ENCODE peak calls at places on chromosomes 6 and 20, in eight cellular contexts. J, N, M, G, B, X, F and L are unnamed samples.

GRCh38 chr6:137233561-137234504 is 14.6 kb upstream of the IFNGR1 start:
- DNase-seq in J (peak; percentile 83), N (no peak), M (no peak), G (peak; percentile 91), B (no peak), X (peak; percentile 58), F (peak; percentile 21), L (peak; percentile 92)

GRCh38 chr6:156336096-156336495 is 441.1 kb upstream of the ARID1B start:
- DNase-seq in J (peak; percentile 6), N (no peak), M (no peak), G (no peak), B (no peak), X (peak; percentile 51), F (no peak), L (no peak)

GRCh38 chr6:33192105-33192646 is at the start of gene COL11A2:
- DNase-seq in J (no peak), N (peak; percentile 50), M (no peak), G (no peak), B (no peak), X (no peak), F (no peak), L (no peak)

GRCh38 chr6:89351632-89352328 is 742 bp downstream of the UBE2J1 start:
- DNase-seq in J (no peak), N (no peak), M (no peak), G (peak; percentile 47), B (no peak), X (no peak), F (no peak), L (no peak)

GRCh38 chr6:14728396-14729024 is 517.4 kb upstream of the JARID2 start:
- DNase-seq in J (no peak), N (no peak), M (no peak), G (no peak), B (no peak), X (no peak), F (peak; percentile 87), L (peak; percentile 95)

GRCh38 chr6:161561938-161562337 is 288.1 kb upstream of the AGPAT4 start:
- DNase-seq in J (no peak), N (no peak), M (no peak), G (no peak), B (no peak), X (no peak), F (no peak), L (no peak)

GRCh38 chr6:71977860-71978259 is 91.5 kb downstream of the RIMS1 start:
- DNase-seq in J (no peak), N (no peak), M (no peak), G (no peak), B (no peak), X (no peak), F (no peak), L (peak; percentile 26)

GRCh38 chr6:26064619-26065257 is 22.5 kb upstream of the HFE start:
- DNase-seq in J (peak; percentile 59), N (peak; percentile 26), M (no peak), G (peak; percentile 48), B (peak; percentile 54), X (peak; percentile 68), F (peak; percentile 60), L (peak; percentile 74)

GRCh38 chr20:17843246-17844132 is 125.1 kb downstream of the SNX5 start:
- DNase-seq in J (no peak), N (no peak), M (no peak), G (peak; percentile 66), B (peak; percentile 88), X (no peak), F (no peak), L (no peak)

GRCh38 chr6:14272111-14273085 is 154.8 kb downstream of the CD83 start:
- DNase-seq in J (peak; percentile 52), N (no peak), M (no peak), G (no peak), B (no peak), X (no peak), F (no peak), L (peak; percentile 26)

DNA sequence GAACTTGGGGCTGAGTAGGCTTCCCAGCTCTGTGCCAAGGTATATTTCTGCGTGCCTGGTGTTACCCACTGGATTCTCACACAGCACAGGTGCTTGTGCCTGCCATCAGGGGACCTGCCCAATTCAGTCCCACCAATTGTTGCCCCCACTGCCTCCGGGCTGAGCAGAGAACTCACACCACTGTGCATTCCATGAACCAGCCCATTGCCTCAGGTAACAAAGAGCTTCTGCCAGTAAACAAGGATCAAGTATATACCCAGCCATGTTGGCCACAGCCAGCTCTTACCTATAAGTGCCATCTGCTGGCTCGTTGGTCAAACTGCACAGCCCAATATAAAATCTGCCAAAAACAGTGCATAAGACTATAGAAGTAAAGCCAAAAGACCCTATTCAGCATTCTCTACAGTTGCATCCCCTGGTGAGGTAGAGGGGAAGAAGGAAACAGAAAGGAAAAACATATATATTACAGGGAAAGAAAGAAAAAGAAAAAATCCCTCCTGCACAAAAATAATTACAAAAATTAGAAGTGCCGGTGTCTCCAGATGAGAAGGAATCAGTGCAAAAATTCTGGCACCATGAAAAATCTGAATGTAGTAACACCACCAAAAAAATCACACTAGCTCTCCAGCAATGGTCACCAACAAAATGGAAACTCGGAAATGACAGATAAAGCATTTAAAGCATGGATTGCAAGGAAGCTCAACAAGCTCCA is 241.4 kb downstream of the IBTK start:
- DNase-seq in J (peak; percentile 44), N (peak; percentile 17), M (no peak), G (no peak), B (no peak), X (peak; percentile 57), F (no peak), L (peak; percentile 58)
- TF ChIP-seq CTCF in J (peak; percentile 32), N (peak; percentile 58), M (peak; percentile 60), G (peak; percentile 61), B (peak; percentile 45), X (peak; percentile 84), F (peak; percentile 65), L (peak; percentile 60)

DNA sequence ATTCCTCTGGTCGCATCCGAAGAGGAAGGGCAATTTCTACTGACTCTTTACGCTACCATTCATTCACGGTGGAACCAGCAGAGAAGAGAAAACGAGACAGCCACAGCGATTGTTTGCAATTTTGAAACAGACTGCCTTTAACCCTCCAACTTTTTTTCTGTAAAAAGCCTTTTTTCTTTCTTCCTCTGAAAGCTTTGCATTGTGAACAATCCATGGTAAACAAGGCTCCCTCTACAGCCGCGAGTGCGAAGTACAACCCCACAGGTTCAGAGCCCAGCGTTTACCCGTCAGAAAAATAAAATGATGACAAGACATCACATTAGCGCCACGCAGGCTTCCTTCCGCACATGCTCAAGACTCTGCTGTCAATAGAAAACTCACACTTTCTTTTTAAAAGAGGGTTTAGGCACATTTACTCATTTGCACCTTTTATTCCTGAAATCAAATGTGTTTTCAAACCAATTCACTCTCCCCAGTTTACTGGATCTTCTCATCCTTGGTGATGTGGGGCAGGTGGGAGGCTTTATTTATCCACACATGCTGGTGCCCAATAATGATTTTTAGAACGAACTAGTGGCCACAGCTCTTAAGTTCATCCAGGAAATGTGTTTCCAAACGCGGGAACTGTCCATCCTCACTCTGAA is 99.9 kb downstream of the NOL4L start:
- DNase-seq in J (peak; percentile 85), N (peak; percentile 71), M (peak; percentile 30), G (peak; percentile 91), B (peak; percentile 34), X (peak; percentile 87), F (peak; percentile 52), L (peak; percentile 87)
- TF ChIP-seq MAX in J (peak; percentile 32), N (no peak), M (no peak), G (no peak), B (peak; percentile 50), X (no peak), F (no peak), L (peak; percentile 78)

GRCh38 chr20:62427172-62428007 is at the start of gene RBBP8NL:
- DNase-seq in J (no peak), N (peak; percentile 86), M (no peak), G (no peak), B (peak; percentile 77), X (no peak), F (no peak), L (no peak)
- TF ChIP-seq CTCF in J (no peak), N (no peak), M (no peak), G (no peak), B (no peak), X (no peak), F (no peak), L (no peak)

GRCh38 chr6:4812068-4812467 is 35.9 kb downstream of the CDYL start:
- DNase-seq in J (no peak), N (no peak), M (no peak), G (peak; percentile 92), B (no peak), X (no peak), F (no peak), L (peak; percentile 55)
- TF ChIP-seq MAX in J (no peak), N (no peak), M (no peak), G (no peak), B (no peak), X (no peak), F (no peak), L (no peak)

GRCh38 chr6:102549221-102549874 is 1155.8 kb downstream of the GRIK2 start:
- DNase-seq in J (no peak), N (no peak), M (no peak), G (no peak), B (no peak), X (no peak), F (no peak), L (no peak)
- TF ChIP-seq CTCF in J (no peak), N (no peak), M (no peak), G (no peak), B (no peak), X (no peak), F (no peak), L (no peak)

DNA sequence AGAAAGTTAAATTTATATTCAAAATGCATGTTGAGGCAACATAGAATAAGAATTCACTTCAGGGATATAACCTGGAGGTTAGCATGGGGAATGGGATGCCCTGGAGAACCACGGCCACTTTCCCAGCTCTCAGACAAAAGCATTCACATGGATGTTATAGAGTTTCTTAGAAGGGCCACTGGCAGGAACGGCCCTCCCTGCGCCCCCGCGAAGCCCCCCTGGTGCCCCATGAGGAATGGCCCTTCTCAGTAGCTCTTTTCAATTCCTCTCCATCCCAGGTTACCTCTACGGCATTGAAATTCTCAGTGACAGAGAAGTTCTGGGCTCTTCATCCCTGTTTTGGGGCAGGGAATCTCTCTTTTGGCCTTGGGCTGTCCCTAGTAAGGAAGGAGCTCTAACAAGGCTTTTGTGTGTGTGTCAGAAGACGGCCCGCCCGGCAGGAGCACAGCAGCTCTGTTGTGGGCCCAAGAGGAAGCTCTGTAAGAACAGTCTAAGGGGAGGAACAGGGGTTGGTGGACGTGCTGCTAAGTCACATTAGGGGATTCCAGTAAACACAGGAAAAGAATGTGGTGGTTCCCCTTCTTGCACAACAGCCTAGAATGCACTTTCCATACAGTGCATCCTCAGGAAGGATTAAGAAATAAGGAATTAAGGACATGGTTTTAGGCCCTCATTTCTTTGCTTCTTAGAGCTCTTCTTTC is 114.3 kb downstream of the RNF144B start:
- DNase-seq in J (peak; percentile 5), N (no peak), M (no peak), G (no peak), B (no peak), X (no peak), F (no peak), L (peak; percentile 14)
- TF ChIP-seq MAX in J (no peak), N (no peak), M (no peak), G (no peak), B (no peak), X (no peak), F (no peak), L (no peak)

DNA sequence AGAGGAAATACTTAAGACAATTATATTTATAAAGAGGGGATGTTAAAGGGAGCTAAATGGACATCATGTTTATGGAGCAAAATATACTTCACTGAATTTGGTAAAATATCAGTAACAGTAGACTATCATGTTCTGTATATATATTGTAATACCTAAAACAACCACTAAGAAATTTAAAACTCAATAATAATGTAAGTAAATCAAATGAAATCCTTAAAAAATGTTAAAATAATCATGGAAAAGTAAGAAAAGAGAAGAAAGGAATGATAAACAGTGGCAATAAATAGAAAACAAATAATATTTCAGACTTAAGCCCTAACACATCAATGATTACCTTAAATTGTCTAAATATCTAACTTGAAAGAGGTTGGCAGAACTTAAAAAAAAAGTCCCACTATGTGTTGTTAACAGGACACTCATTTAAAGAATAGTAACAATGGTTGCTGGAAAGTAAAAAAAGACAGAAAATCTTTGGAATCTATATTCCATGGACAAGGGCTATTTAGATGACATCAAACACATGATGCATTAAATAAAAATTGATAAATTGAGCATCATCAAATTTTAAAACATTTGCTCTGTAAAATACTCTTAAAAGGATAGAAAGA is 842.2 kb upstream of the MAP3K7 start:
- DNase-seq in J (no peak), N (no peak), M (no peak), G (no peak), B (no peak), X (no peak), F (no peak), L (no peak)
- TF ChIP-seq CTCF in J (no peak), N (no peak), M (no peak), G (no peak), B (no peak), X (no peak), F (no peak), L (no peak)